ENCODE peak calls at places on chromosomes 6 and 20, in four cellular contexts. One of them, this sample, is unnamed.

GRCh38 chr6:27814665-27815424 is 97.4 kb downstream of the OR2B2 start:
- DNase-seq in H9: peak
- DNase-seq in ovary: peak
- DNase-seq in foreskin fibroblast: peak
- DNase-seq in this sample: peak

GRCh38 chr6:44650947-44651346 is 263.4 kb downstream of the CDC5L start:
- DNase-seq in foreskin fibroblast: no peak
- DNase-seq in ovary: no peak
- DNase-seq in H9: no peak
- DNase-seq in this sample: no peak

GRCh38 chr20:62193079-62194025 is 10.5 kb downstream of the MTG2 start:
- DNase-seq in ovary: peak
- DNase-seq in foreskin fibroblast: no peak
- DNase-seq in H9: no peak
- DNase-seq in this sample: no peak

GRCh38 chr6:36615018-36615761 is 21.0 kb downstream of the SRSF3 start:
- DNase-seq in H9: peak
- DNase-seq in foreskin fibroblast: peak
- DNase-seq in ovary: no peak
- DNase-seq in this sample: peak

GRCh38 chr6:1781152-1781848 is 171.6 kb downstream of the FOXC1 start:
- DNase-seq in ovary: no peak
- DNase-seq in H9: no peak
- DNase-seq in foreskin fibroblast: no peak
- DNase-seq in this sample: no peak

GRCh38 chr6:131084982-131085381 is 21.9 kb upstream of the EPB41L2 start:
- DNase-seq in ovary: no peak
- DNase-seq in foreskin fibroblast: no peak
- DNase-seq in H9: peak
- DNase-seq in this sample: no peak

GRCh38 chr20:19658137-19658536 is 99.9 kb upstream of the RIN2 start:
- DNase-seq in foreskin fibroblast: no peak
- DNase-seq in ovary: no peak
- DNase-seq in H9: no peak
- DNase-seq in this sample: no peak

GRCh38 chr6:52995913-52996685 is 1.0 kb upstream of the GSTA4 start:
- DNase-seq in H9: peak
- DNase-seq in ovary: peak
- DNase-seq in foreskin fibroblast: peak
- DNase-seq in this sample: peak

GRCh38 chr6:43076093-43076927 is at the start of gene PTK7:
- DNase-seq in foreskin fibroblast: peak
- DNase-seq in H9: peak
- DNase-seq in ovary: peak
- DNase-seq in this sample: peak

GRCh38 chr20:25296094-25297093 is 48.5 kb downstream of the PYGB start:
- DNase-seq in foreskin fibroblast: no peak
- DNase-seq in ovary: peak
- DNase-seq in H9: no peak
- DNase-seq in this sample: no peak

GRCh38 chr6:56507517-56507916 is 135.2 kb downstream of the DST start:
- DNase-seq in H9: no peak
- DNase-seq in ovary: no peak
- DNase-seq in foreskin fibroblast: no peak
- DNase-seq in this sample: no peak

GRCh38 chr6:127102299-127102698 is 16.2 kb upstream of the RSPO3 start:
- DNase-seq in H9: no peak
- DNase-seq in foreskin fibroblast: peak
- DNase-seq in ovary: no peak
- DNase-seq in this sample: no peak

GRCh38 chr6:127103482-127103881 is 15.0 kb upstream of the RSPO3 start:
- DNase-seq in foreskin fibroblast: no peak
- DNase-seq in H9: no peak
- DNase-seq in ovary: no peak
- DNase-seq in this sample: no peak

GRCh38 chr6:127096167-127096566 is 22.3 kb upstream of the RSPO3 start:
- DNase-seq in foreskin fibroblast: no peak
- DNase-seq in ovary: no peak
- DNase-seq in H9: no peak
- DNase-seq in this sample: no peak

GRCh38 chr6:127102859-127103258 is 15.6 kb upstream of the RSPO3 start:
- DNase-seq in H9: no peak
- DNase-seq in foreskin fibroblast: no peak
- DNase-seq in ovary: no peak
- DNase-seq in this sample: no peak

GRCh38 chr6:127100510-127101140 is 17.8 kb upstream of the RSPO3 start:
- DNase-seq in ovary: no peak
- DNase-seq in H9: no peak
- DNase-seq in foreskin fibroblast: no peak
- DNase-seq in this sample: no peak
- TF ChIP-seq CTCF in ovary: no peak
- TF ChIP-seq CTCF in H9: peak
- TF ChIP-seq CTCF in foreskin fibroblast: peak
- TF ChIP-seq CTCF in this sample: peak

DNA sequence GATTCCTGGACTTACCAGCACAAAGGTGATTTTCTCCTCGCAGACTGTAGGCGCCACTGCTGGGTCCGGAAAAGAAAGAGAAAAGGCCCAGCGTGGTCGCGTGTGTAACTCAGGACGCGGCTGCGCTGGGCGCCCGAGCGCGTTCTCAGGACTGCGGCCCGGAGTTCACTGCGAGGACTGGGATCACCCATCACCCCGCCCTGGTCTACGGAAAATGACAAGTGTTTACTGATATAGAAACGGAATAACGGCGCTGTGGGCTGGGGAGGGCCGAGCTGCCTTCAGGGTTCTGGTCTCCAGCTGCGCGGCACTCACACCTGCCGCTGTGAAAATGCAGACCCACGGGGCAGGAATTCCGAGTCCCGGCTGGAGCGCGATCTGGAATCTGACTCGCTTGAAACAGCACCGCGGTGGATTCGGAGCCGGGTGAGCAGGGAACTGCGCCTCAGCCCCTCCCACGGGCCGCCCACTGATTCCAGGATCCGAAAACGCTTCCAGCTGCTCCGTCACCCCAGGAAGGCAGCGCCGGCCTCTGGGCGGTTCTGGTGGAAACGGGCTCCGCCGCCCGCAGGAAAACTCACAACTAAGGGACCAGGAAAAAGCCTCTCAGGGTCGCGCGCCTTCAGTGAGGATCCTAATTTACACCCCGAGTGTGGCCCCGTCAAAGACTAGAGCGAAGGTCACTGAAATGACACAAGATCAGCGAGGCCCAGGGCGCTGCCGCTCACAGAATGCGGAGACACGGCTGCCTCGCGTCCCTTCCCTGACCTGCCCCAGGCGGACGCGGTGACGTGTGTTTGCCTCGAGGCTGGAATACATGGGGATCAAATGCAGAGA is 34.5 kb downstream of the HLA-A start:
- DNase-seq in foreskin fibroblast: peak
- DNase-seq in H9: peak
- DNase-seq in ovary: peak
- DNase-seq in this sample: peak
- TF ChIP-seq CTCF in foreskin fibroblast: peak
- TF ChIP-seq CTCF in H9: no peak
- TF ChIP-seq CTCF in ovary: no peak
- TF ChIP-seq CTCF in this sample: no peak

GRCh38 chr6:40328376-40328987 is 258.7 kb downstream of the LRFN2 start:
- DNase-seq in foreskin fibroblast: no peak
- DNase-seq in H9: peak
- DNase-seq in ovary: no peak
- DNase-seq in this sample: no peak
- TF ChIP-seq CTCF in foreskin fibroblast: peak
- TF ChIP-seq CTCF in H9: peak
- TF ChIP-seq CTCF in ovary: no peak
- TF ChIP-seq CTCF in this sample: peak

GRCh38 chr6:139882977-139883728 is 508.7 kb upstream of the CITED2 start:
- DNase-seq in H9: no peak
- DNase-seq in ovary: no peak
- DNase-seq in foreskin fibroblast: no peak
- DNase-seq in this sample: no peak
- TF ChIP-seq CTCF in H9: no peak
- TF ChIP-seq CTCF in ovary: no peak
- TF ChIP-seq CTCF in foreskin fibroblast: no peak
- TF ChIP-seq CTCF in this sample: no peak

GRCh38 chr6:119060255-119060907 is 18.1 kb downstream of the FAM184A start:
- DNase-seq in foreskin fibroblast: no peak
- DNase-seq in ovary: no peak
- DNase-seq in H9: no peak
- DNase-seq in this sample: no peak
- TF ChIP-seq CTCF in foreskin fibroblast: no peak
- TF ChIP-seq CTCF in ovary: no peak
- TF ChIP-seq CTCF in H9: no peak
- TF ChIP-seq CTCF in this sample: no peak

DNA sequence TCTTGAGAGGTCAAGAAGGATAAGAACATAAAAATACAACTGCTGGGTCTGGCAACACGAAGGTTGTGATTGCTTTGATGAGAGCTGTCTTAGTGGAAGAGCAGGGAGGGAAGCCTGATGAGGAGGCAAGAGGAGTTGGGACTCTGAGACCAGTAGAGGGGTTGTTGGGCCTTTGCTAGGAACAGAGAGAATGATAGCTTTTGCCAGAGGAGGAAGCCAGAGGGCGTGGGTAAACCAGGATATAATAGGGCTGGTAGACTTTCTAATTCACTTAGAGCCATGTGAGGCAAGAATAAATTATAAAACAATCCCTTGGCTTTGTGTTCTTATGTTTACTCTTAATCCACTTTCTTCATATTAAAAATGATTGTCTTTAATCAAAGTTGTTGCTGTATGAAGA is 78.6 kb downstream of the RCAN2 start:
- DNase-seq in ovary: no peak
- DNase-seq in H9: no peak
- DNase-seq in foreskin fibroblast: no peak
- DNase-seq in this sample: no peak
- TF ChIP-seq CTCF in ovary: no peak
- TF ChIP-seq CTCF in H9: no peak
- TF ChIP-seq CTCF in foreskin fibroblast: no peak
- TF ChIP-seq CTCF in this sample: no peak

GRCh38 chr20:42855896-42856295 is 333.8 kb downstream of the PTPRT start:
- DNase-seq in foreskin fibroblast: no peak
- DNase-seq in ovary: no peak
- DNase-seq in H9: no peak
- DNase-seq in this sample: no peak

GRCh38 chr20:42852691-42853090 is 337.0 kb downstream of the PTPRT start:
- DNase-seq in ovary: no peak
- DNase-seq in H9: no peak
- DNase-seq in foreskin fibroblast: no peak
- DNase-seq in this sample: no peak

DNA sequence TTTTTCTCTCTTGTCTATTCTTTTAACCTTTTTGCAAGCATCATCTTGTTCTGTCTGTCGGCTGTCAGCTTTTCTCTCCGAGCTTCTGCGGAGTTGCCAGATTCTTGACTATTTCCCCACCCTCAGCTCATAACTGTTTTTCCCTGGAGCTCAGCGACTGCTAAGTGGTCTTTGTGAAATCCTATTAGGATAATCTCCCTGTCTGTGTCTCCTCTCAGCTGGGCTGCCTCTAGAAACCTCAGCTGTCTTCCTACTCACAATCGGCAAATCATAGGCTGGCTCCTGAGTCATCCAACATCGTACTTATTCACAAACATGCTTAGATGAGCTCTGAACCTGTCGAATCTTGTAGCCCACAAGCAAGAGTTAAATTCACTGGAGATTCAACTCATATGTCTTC is 332.3 kb downstream of the PTPRT start:
- DNase-seq in H9: no peak
- DNase-seq in foreskin fibroblast: no peak
- DNase-seq in ovary: no peak
- DNase-seq in this sample: no peak
- TF ChIP-seq CTCF in H9: no peak
- TF ChIP-seq CTCF in foreskin fibroblast: no peak
- TF ChIP-seq CTCF in ovary: no peak
- TF ChIP-seq CTCF in this sample: no peak

GRCh38 chr6:8065519-8065911 is 1.3 kb upstream of the BLOC1S5 start:
- DNase-seq in ovary: no peak
- DNase-seq in foreskin fibroblast: no peak
- DNase-seq in H9: no peak
- DNase-seq in this sample: no peak

GRCh38 chr6:8063762-8064637 is at the start of gene BLOC1S5:
- DNase-seq in foreskin fibroblast: peak
- DNase-seq in H9: peak
- DNase-seq in ovary: peak
- DNase-seq in this sample: peak

GRCh38 chr6:8064638-8065518 is 689 bp upstream of the BLOC1S5 start:
- DNase-seq in H9: peak
- DNase-seq in foreskin fibroblast: no peak
- DNase-seq in ovary: no peak
- DNase-seq in this sample: no peak

GRCh38 chr6:8069887-8070286 is 5.7 kb upstream of the BLOC1S5 start:
- DNase-seq in H9: no peak
- DNase-seq in ovary: no peak
- DNase-seq in foreskin fibroblast: no peak
- DNase-seq in this sample: no peak

DNA sequence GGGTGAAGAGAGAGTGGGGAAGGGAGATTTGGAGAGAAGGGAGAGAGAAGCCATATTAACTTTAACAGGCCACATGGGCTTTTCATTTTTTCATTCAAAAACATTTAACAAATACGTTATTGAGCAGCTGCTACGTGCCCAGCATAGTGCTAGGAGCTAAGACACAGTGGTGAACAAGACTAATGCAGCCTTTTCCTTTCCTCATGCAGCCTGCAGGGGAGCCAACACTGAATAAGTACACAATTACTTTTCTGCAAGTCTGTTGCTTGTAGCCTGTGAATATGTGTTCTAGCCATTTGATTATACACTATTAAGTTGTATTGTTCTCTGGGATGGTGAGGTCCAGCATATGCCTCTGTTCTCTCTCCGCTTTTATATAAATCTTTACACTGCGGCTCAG is 1.9 kb upstream of the BLOC1S5 start:
- DNase-seq in ovary: no peak
- DNase-seq in foreskin fibroblast: no peak
- DNase-seq in H9: no peak
- DNase-seq in this sample: no peak
- TF ChIP-seq CTCF in ovary: no peak
- TF ChIP-seq CTCF in foreskin fibroblast: no peak
- TF ChIP-seq CTCF in H9: peak
- TF ChIP-seq CTCF in this sample: peak

This sample was measured in neural crest cell.